ENCODE peak calls at places on chromosomes 4 and X, in ten cellular contexts. W is left ventricle myocardium inferior; A is tibial artery; F is CD8-positive, alpha-beta memory T cell; J is WERI-Rb-1; U is psoas muscle; I is heart right ventricle; T is HCT116; R is GM12878; N is endodermal cell. P is an unnamed sample.

GRCh38 chr4:53908661-53909078 is 155.7 kb downstream of the CHIC2 start:
- DNase-seq in W (no peak), A (no peak), F (no peak), J (no peak), U (no peak), I (peak), T (peak), R (peak), N (no peak), P (no peak)

GRCh38 chrX:55135171-55135570 is 46.4 kb downstream of the PAGE2 start:
- DNase-seq in W (no peak), A (no peak), F (peak), J (peak), U (peak), I (peak), T (peak), R (no peak), N (peak), P (no peak)

GRCh38 chrX:24619647-24620046 is 27.5 kb downstream of the PCYT1B start:
- DNase-seq in W (no peak), A (no peak), F (no peak), J (no peak), U (no peak), I (peak), T (no peak), R (no peak), N (no peak), P (no peak)

GRCh38 chr4:37993806-37994205 is 33.6 kb downstream of the PTTG2 start:
- DNase-seq in W (no peak), A (no peak), F (no peak), J (no peak), U (no peak), I (no peak), T (no peak), R (no peak), N (no peak), P (no peak)

GRCh38 chr4:163330828-163331628 is 1.4 kb downstream of the NPY1R start:
- DNase-seq in W (no peak), A (peak), F (no peak), J (no peak), U (no peak), I (no peak), T (no peak), R (no peak), N (no peak), P (no peak)

GRCh38 chr4:121900132-121900983 is 30.1 kb upstream of the BBS7 start:
- DNase-seq in W (no peak), A (no peak), F (peak), J (peak), U (no peak), I (peak), T (peak), R (peak), N (peak), P (no peak)

GRCh38 chr4:41880840-41881831 is 54.1 kb upstream of the TMEM33 start:
- DNase-seq in W (no peak), A (no peak), F (no peak), J (no peak), U (no peak), I (no peak), T (no peak), R (no peak), N (peak), P (no peak)

GRCh38 chr4:41476310-41476709 is 61.6 kb upstream of the LIMCH1 start:
- DNase-seq in W (no peak), A (no peak), F (no peak), J (no peak), U (no peak), I (no peak), T (no peak), R (no peak), N (no peak), P (no peak)

GRCh38 chr4:86934147-86934771 is 552 bp upstream of the AFF1 start:
- DNase-seq in W (no peak), A (no peak), F (no peak), J (no peak), U (no peak), I (no peak), T (no peak), R (no peak), N (peak), P (no peak)

GRCh38 chr4:134567461-134567860 is 365.9 kb upstream of the PABPC4L start:
- DNase-seq in W (no peak), A (no peak), F (no peak), J (no peak), U (no peak), I (no peak), T (no peak), R (no peak), N (no peak), P (no peak)

GRCh38 chrX:15864629-15865028 is 10.0 kb upstream of the AP1S2 start:
- DNase-seq in W (no peak), A (no peak), F (no peak), J (no peak), U (no peak), I (no peak), T (no peak), R (no peak), N (no peak), P (no peak)

GRCh38 chr4:56739104-56739777 is 58.1 kb upstream of the HOPX start:
- DNase-seq in W (no peak), A (no peak), F (no peak), J (no peak), U (no peak), I (no peak), T (no peak), R (no peak), N (no peak), P (no peak)
- H3K27ac ChIP-seq in W (no peak), A (no peak), F (no peak), J (no peak), U (no peak), I (no peak), T (no peak), R (no peak), N (no peak), P (no peak)

DNA sequence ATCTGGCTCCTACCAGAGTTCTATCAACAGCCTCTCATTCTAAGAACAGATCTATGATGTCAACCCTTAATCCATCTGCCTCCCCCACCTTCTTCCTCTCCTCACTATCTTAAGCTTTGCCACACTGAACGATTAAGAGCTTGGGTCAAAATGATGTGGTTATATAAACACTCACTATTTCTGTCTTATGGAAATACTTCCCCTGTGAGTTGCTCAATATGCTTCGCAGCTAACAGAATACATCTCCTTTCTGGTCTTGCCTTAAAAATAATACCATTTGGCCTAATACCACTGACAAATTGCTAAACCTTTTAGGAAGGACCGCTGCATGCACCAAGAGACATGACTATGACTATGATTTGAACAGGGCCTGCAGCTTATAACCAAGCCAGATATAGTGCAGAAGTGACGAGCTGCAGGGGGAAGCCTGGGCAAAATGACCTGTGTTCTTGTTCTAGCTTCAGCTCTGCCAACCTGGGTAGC is 130.9 kb downstream of the RNF150 start:
- DNase-seq in W (no peak), A (no peak), F (no peak), J (peak), U (no peak), I (no peak), T (no peak), R (no peak), N (no peak), P (no peak)
- H3K27ac ChIP-seq in W (peak), A (peak), F (no peak), J (no peak), U (peak), I (peak), T (no peak), R (no peak), N (no peak), P (no peak)

DNA sequence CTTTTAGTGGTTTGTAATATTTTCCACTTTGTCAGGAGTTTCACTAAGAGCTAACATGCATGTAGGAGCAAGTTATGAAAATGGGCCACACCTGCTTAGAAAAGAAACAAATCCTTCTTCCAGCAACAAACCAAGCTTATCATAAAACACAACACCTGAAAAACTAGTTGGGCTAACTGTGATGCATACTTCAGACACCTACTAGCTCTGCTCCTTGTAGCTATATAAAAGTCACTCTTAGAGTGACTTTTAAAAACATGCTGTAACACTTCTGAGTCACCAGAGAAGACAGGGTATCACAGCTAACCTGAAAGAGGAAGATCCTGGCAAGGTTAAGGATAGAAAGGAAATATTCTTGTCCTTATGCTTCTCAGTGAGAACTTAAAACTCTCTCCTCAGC is 3.6 kb upstream of the SLAIN2 start:
- DNase-seq in W (no peak), A (no peak), F (no peak), J (no peak), U (no peak), I (no peak), T (no peak), R (no peak), N (no peak), P (no peak)
- H3K27ac ChIP-seq in W (no peak), A (peak), F (no peak), J (no peak), U (peak), I (no peak), T (no peak), R (no peak), N (no peak), P (no peak)

GRCh38 chrX:150446995-150447394 is 83.9 kb downstream of the MAMLD1 start:
- DNase-seq in W (no peak), A (no peak), F (no peak), J (no peak), U (no peak), I (no peak), T (no peak), R (no peak), N (no peak), P (no peak)
- H3K27ac ChIP-seq in W (peak), A (no peak), F (no peak), J (no peak), U (no peak), I (no peak), T (no peak), R (no peak), N (no peak), P (no peak)

GRCh38 chrX:49185062-49185394 is 1.1 kb downstream of the PRICKLE3 start:
- DNase-seq in W (no peak), A (no peak), F (no peak), J (no peak), U (no peak), I (no peak), T (no peak), R (no peak), N (no peak), P (no peak)

GRCh38 chrX:49186125-49187027 is at the start of gene PRICKLE3:
- DNase-seq in W (peak), A (peak), F (peak), J (peak), U (peak), I (peak), T (no peak), R (no peak), N (peak), P (peak)

GRCh38 chrX:49187526-49187925 is 1.4 kb upstream of the PRICKLE3 start:
- DNase-seq in W (no peak), A (no peak), F (no peak), J (no peak), U (no peak), I (no peak), T (no peak), R (no peak), N (no peak), P (no peak)

GRCh38 chrX:49188468-49189076 is 2.4 kb upstream of the PRICKLE3 start:
- DNase-seq in W (no peak), A (no peak), F (no peak), J (no peak), U (no peak), I (no peak), T (no peak), R (no peak), N (no peak), P (no peak)

DNA sequence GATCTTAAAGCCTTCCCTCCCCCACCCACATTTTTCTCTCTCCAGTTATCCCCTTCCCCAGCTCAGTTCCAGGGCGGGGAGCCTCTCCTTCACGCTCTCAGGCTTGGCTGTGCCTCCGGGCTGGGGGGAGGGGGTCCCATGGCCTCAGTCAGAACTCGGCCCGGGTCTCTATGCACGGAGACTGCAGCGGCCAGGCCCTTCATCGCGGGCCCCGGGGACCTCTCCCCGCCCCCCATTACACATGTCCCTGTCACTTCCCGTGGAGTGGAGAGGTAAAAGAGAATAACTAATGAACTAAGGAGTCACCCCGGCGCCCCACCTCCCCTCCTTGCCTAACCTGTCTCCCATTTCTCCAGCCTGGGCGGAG is 838 bp upstream of the PRICKLE3 start:
- DNase-seq in W (no peak), A (no peak), F (no peak), J (peak), U (no peak), I (no peak), T (no peak), R (no peak), N (peak), P (no peak)
- H3K27ac ChIP-seq in W (peak), A (peak), F (no peak), J (peak), U (peak), I (peak), T (peak), R (no peak), N (no peak), P (no peak)

GRCh38 chr4:74897390-74897789 is 35.5 kb upstream of the PARM1 start:
- DNase-seq in W (no peak), A (no peak), F (no peak), J (no peak), U (no peak), I (no peak), T (peak), R (no peak), N (no peak), P (no peak)
- H3K27ac ChIP-seq in W (no peak), A (no peak), F (no peak), J (no peak), U (no peak), I (no peak), T (no peak), R (no peak), N (no peak), P (peak)

DNA sequence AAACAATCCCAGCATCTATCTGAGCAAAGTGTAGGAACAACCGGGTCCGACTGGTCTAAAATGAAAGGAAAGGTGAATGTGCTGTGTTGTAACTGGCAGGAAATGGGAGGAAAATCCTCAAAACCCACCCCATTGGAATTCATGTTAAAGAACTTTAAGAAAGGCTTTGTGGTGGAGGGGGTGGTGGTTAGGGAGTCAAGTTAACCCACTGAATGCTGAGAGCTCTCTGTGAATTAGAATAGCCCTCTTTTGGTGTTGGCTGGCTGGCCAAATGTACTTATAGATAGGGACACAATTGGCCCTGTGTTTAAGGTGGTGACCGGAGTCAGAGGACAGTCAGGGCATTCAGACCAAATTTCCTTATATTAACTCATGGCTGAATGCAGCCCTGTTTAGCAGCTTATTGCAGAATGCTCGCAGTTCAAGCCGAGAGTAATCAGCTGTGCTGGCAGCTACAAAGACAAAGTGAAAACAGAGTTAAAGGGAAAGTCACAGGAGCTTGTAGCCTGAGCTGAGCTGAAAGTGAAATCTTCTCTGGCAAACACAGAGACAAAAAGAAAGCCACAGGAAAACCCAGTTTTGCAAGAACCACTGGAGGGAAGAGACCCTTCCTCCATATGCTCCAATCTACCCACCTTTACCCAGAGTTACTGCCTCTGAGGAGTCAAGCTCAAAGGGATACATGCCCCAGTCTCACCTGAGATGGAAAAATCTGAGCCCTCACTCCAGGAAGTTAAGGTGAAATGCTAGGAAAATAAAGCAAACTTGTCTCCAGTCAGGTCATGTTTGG is 38.5 kb upstream of the UGT2B7 start:
- DNase-seq in W (no peak), A (no peak), F (no peak), J (no peak), U (no peak), I (no peak), T (no peak), R (no peak), N (peak), P (no peak)
- H3K27ac ChIP-seq in W (no peak), A (no peak), F (no peak), J (no peak), U (no peak), I (no peak), T (no peak), R (peak), N (peak), P (no peak)

GRCh38 chrX:63747331-63747730 is 37.7 kb downstream of the ARHGEF9 start:
- DNase-seq in W (no peak), A (no peak), F (no peak), J (no peak), U (no peak), I (no peak), T (no peak), R (no peak), N (no peak), P (no peak)

GRCh38 chrX:63754860-63755579 is 30.0 kb downstream of the ARHGEF9 start:
- DNase-seq in W (peak), A (peak), F (peak), J (peak), U (peak), I (peak), T (peak), R (peak), N (peak), P (peak)

GRCh38 chrX:63750846-63751245 is 34.2 kb downstream of the ARHGEF9 start:
- DNase-seq in W (no peak), A (no peak), F (no peak), J (peak), U (no peak), I (no peak), T (no peak), R (no peak), N (no peak), P (no peak)

GRCh38 chrX:63754141-63754859 is 30.7 kb downstream of the ARHGEF9 start:
- DNase-seq in W (no peak), A (no peak), F (peak), J (no peak), U (no peak), I (no peak), T (no peak), R (no peak), N (peak), P (no peak)

GRCh38 chrX:63751481-63751880 is 33.5 kb downstream of the ARHGEF9 start:
- DNase-seq in W (no peak), A (no peak), F (no peak), J (no peak), U (no peak), I (no peak), T (no peak), R (no peak), N (no peak), P (no peak)
- H3K27ac ChIP-seq in W (no peak), A (peak), F (no peak), J (peak), U (no peak), I (no peak), T (no peak), R (no peak), N (peak), P (no peak)

GRCh38 chr4:151227731-151228130 is 49.2 kb upstream of the PRSS48 start:
- DNase-seq in W (peak), A (peak), F (no peak), J (no peak), U (peak), I (peak), T (no peak), R (no peak), N (no peak), P (no peak)
- H3K27ac ChIP-seq in W (peak), A (peak), F (no peak), J (no peak), U (peak), I (peak), T (no peak), R (no peak), N (no peak), P (peak)

DNA sequence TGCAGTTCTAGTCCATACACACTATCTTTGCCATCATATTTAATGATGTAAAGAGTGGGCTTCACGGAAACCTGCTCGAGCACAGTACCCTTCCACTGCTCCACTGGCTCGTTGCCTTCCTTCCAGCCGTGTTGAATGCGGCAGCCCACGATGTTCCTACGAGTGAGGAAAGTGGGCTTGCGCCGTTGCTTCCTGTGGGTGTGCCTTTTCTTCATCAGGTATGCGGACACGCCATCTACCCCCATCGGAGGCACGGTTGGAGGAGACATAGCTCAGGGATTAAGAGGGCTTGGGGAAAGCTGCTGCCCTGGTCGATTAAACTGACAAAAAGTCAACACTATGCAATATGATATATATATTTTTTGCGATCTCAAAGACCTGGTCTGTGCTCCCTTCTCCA is 581 bp downstream of the SPIN4 start:
- DNase-seq in W (no peak), A (no peak), F (peak), J (peak), U (no peak), I (no peak), T (no peak), R (peak), N (peak), P (no peak)
- H3K27ac ChIP-seq in W (peak), A (peak), F (peak), J (peak), U (no peak), I (peak), T (peak), R (peak), N (no peak), P (peak)

P was measured in substantia nigra.